ENCODE peak calls at places on chromosomes 2 and 18, in four cellular contexts. K, R, V and G are unnamed samples.

GRCh38 chr2:230939691-230940475 is 14.8 kb upstream of the GPR55 start:
- DNase-seq in K (no peak), R (no peak), V (no peak), G (no peak)

GRCh38 chr2:189874571-189875320 is 90.5 kb downstream of the PMS1 start:
- DNase-seq in V (no peak), R (no peak), K (no peak), G (no peak)

GRCh38 chr2:160388464-160389263 is 104.9 kb downstream of the RBMS1 start:
- DNase-seq in K (no peak), R (peak; percentile 55), V (no peak), G (peak; percentile 33)

GRCh38 chr2:44171018-44171417 is 2.3 kb downstream of the PPM1B start:
- DNase-seq in K (peak; percentile 34), R (no peak), V (no peak), G (no peak)

GRCh38 chr18:11994708-11995444 is 13.6 kb downstream of the IMPA2 start:
- DNase-seq in V (no peak), K (peak; percentile 91), R (peak; percentile 40), G (no peak)

GRCh38 chr18:36527740-36528455 is 230.4 kb downstream of the FHOD3 start:
- DNase-seq in V (no peak), R (no peak), K (no peak), G (no peak)

GRCh38 chr2:118861741-118862140 is 14.3 kb upstream of the EN1 start:
- DNase-seq in R (no peak), V (peak; percentile 45), K (no peak), G (no peak)

GRCh38 chr2:33598472-33599174 is 476 bp downstream of the FAM98A start:
- DNase-seq in R (peak; percentile 45), K (peak; percentile 69), V (no peak), G (no peak)

GRCh38 chr18:702957-703659 is 9.3 kb downstream of the ENOSF1 start:
- DNase-seq in V (peak; percentile 83), K (peak; percentile 72), R (no peak), G (no peak)

GRCh38 chr2:41934323-41935003 is 113.4 kb upstream of the PKDCC start:
- DNase-seq in R (no peak), K (no peak), V (no peak), G (no peak)

GRCh38 chr18:54845788-54846187 is 17.5 kb downstream of the RAB27B start:
- DNase-seq in K (no peak), V (no peak), R (no peak), G (no peak)

GRCh38 chr2:201809633-201810032 is 3.3 kb downstream of the CDK15 start:
- DNase-seq in V (no peak), R (no peak), K (no peak), G (no peak)

GRCh38 chr2:3396920-3397559 is 17.5 kb downstream of the TRAPPC12 start:
- DNase-seq in R (no peak), K (no peak), V (no peak), G (no peak)

GRCh38 chr2:237546040-237546875 is 20.1 kb upstream of the PRLH start:
- DNase-seq in K (no peak), V (no peak), R (no peak), G (no peak)

GRCh38 chr2:40281021-40281940 is 170.6 kb downstream of the SLC8A1 start:
- DNase-seq in K (peak; percentile 92), R (no peak), V (peak; percentile 78), G (no peak)

GRCh38 chr2:101770672-101771071 is 73.2 kb downstream of the MAP4K4 start:
- DNase-seq in V (no peak), K (peak; percentile 65), R (no peak), G (no peak)

GRCh38 chr2:199405241-199405640 is 52.5 kb downstream of the SATB2 start:
- DNase-seq in V (no peak), K (peak; percentile 66), R (no peak), G (no peak)

GRCh38 chr18:37287601-37288000 is 278.0 kb downstream of the CELF4 start:
- DNase-seq in R (no peak), V (no peak), K (no peak), G (no peak)

GRCh38 chr2:140506606-140507005 is 1624.2 kb downstream of the LRP1B start:
- DNase-seq in K (no peak), V (peak; percentile 36), R (no peak), G (no peak)

GRCh38 chr2:59462418-59463197 is 1090.8 kb downstream of the BCL11A start:
- DNase-seq in K (no peak), R (no peak), V (no peak), G (no peak)

GRCh38 chr18:22816266-22817176 is 116.6 kb upstream of the RBBP8 start:
- DNase-seq in R (no peak), K (no peak), V (no peak), G (no peak)

GRCh38 chr2:27891063-27891819 is 712 bp downstream of the BABAM2 start:
- DNase-seq in K (peak; percentile 84), R (peak; percentile 85), V (no peak), G (peak; percentile 94)

GRCh38 chr2:212359425-212360067 is 179.1 kb downstream of the ERBB4 start:
- DNase-seq in V (no peak), K (no peak), R (no peak), G (no peak)

GRCh38 chr2:217335341-217335966 is 475.6 kb upstream of the TNP1 start:
- DNase-seq in K (no peak), V (no peak), R (no peak), G (no peak)

GRCh38 chr18:57864615-57865121 is 61.6 kb upstream of the ATP8B1 start:
- DNase-seq in V (no peak), K (no peak), R (no peak), G (no peak)

GRCh38 chr2:19872302-19872701 is 29.5 kb downstream of the TTC32 start:
- DNase-seq in K (no peak), V (no peak), R (no peak), G (no peak)

GRCh38 chr2:3654031-3654430 is 4.0 kb upstream of the ALLC start:
- DNase-seq in R (no peak), K (no peak), V (no peak), G (no peak)

GRCh38 chr18:47815486-47816270 is 114.8 kb downstream of the SMAD2 start:
- DNase-seq in K (no peak), R (no peak), V (no peak), G (no peak)

GRCh38 chr2:223597071-223597470 is 5.1 kb downstream of the SCG2 start:
- DNase-seq in R (no peak), V (no peak), K (no peak), G (no peak)

GRCh38 chr2:113164234-113164929 is 9.4 kb upstream of the PSD4 start:
- DNase-seq in K (no peak), R (no peak), V (no peak), G (no peak)

GRCh38 chr2:221085936-221086335 is 486.2 kb downstream of the EPHA4 start:
- DNase-seq in V (no peak), K (no peak), R (no peak), G (no peak)